ENCODE peak calls at places on chromosomes 4 and X, in four cellular contexts. One of them, this sample, is unnamed.

GRCh38 chr4:51884606-51885005 is 41.7 kb downstream of the DCUN1D4 start:
- DNase-seq in SK-N-SH: no peak
- DNase-seq in K562: no peak
- DNase-seq in GM12878: no peak
- DNase-seq in this sample: no peak

GRCh38 chr4:169416997-169417396 is 146.2 kb upstream of the SH3RF1 start:
- DNase-seq in K562: no peak
- DNase-seq in SK-N-SH: no peak
- DNase-seq in GM12878: no peak
- DNase-seq in this sample: no peak

GRCh38 chrX:112043997-112044396 is 38.6 kb downstream of the TRPC5 start:
- DNase-seq in GM12878: no peak
- DNase-seq in SK-N-SH: peak; percentile 14
- DNase-seq in K562: peak; percentile 5
- DNase-seq in this sample: no peak

GRCh38 chr4:159273126-159273438 is 170.2 kb downstream of the RAPGEF2 start:
- DNase-seq in K562: no peak
- DNase-seq in GM12878: no peak
- DNase-seq in SK-N-SH: peak; percentile 45
- DNase-seq in this sample: no peak

GRCh38 chr4:10677796-10678497 is 6.6 kb downstream of the CLNK start:
- DNase-seq in SK-N-SH: no peak
- DNase-seq in K562: no peak
- DNase-seq in GM12878: no peak
- DNase-seq in this sample: no peak

GRCh38 chr4:159206427-159206871 is 103.6 kb downstream of the RAPGEF2 start:
- DNase-seq in K562: no peak
- DNase-seq in GM12878: peak; percentile 83
- DNase-seq in SK-N-SH: no peak
- DNase-seq in this sample: no peak

GRCh38 chr4:157035471-157035870 is 40.5 kb upstream of the GLRB start:
- DNase-seq in K562: no peak
- DNase-seq in SK-N-SH: no peak
- DNase-seq in GM12878: no peak
- DNase-seq in this sample: no peak

GRCh38 chr4:82017680-82018079 is 356.1 kb downstream of the HNRNPD start:
- DNase-seq in GM12878: no peak
- DNase-seq in K562: peak; percentile 14
- DNase-seq in SK-N-SH: no peak
- DNase-seq in this sample: no peak

GRCh38 chrX:83501003-83501402 is 7.1 kb upstream of the POU3F4 start:
- DNase-seq in SK-N-SH: no peak
- DNase-seq in GM12878: no peak
- DNase-seq in K562: no peak
- DNase-seq in this sample: no peak

GRCh38 chrX:39582091-39582490 is 515.7 kb downstream of the BCOR start:
- DNase-seq in GM12878: no peak
- DNase-seq in SK-N-SH: no peak
- DNase-seq in K562: no peak
- DNase-seq in this sample: no peak

GRCh38 chrX:111829345-111829744 is 46.6 kb upstream of the TRPC5OS start:
- DNase-seq in GM12878: no peak
- DNase-seq in K562: no peak
- DNase-seq in SK-N-SH: no peak
- DNase-seq in this sample: no peak

GRCh38 chrX:136130931-136131843 is 16.1 kb upstream of the FHL1 start:
- DNase-seq in SK-N-SH: no peak
- DNase-seq in GM12878: no peak
- DNase-seq in K562: no peak
- DNase-seq in this sample: no peak

GRCh38 chrX:71107762-71108360 is 1.3 kb upstream of the CXorf65 start:
- DNase-seq in SK-N-SH: no peak
- DNase-seq in K562: no peak
- DNase-seq in GM12878: no peak
- DNase-seq in this sample: no peak

DNA sequence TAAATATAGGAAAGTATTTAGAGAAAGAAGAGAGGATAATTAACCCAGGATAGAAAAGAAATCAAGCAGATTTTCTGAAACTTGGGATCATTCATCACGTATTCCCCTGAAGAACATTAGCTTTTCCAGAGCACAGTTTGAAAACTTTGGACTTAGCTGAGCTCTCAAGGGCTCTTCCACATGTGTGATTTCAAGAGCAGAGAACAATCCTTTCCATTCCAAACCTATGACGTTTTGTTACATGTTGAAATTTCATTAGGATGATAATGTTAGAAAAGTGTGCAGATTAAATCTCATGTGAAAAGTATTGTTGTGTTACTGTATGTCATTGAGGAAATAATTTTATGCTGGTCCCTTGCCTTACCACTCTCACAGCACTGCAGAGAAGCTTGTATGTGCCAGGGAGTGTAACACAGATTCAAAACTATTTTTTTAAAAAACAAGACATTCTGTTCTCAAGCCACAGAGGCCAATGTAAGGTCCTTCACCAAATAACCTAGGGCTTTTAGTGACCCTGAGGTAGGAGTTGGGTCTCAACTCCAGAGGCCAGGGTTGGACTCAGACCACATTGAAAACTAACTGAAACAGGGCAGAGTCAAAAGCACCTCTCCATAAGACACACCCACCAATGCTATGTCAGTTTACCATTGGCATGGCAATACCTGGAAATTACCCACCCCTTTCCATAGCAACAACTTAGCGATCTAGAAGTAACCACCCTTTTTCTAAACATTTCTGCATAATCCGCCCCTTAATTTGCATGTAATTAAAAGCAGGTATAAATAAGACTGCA is 141.3 kb downstream of the ANXA5 start:
- DNase-seq in GM12878: no peak
- DNase-seq in SK-N-SH: no peak
- DNase-seq in K562: no peak
- DNase-seq in this sample: no peak
- TF ChIP-seq USF1 in GM12878: no peak
- TF ChIP-seq USF1 in SK-N-SH: no peak
- TF ChIP-seq USF1 in K562: no peak
- TF ChIP-seq USF1 in this sample: no peak

DNA sequence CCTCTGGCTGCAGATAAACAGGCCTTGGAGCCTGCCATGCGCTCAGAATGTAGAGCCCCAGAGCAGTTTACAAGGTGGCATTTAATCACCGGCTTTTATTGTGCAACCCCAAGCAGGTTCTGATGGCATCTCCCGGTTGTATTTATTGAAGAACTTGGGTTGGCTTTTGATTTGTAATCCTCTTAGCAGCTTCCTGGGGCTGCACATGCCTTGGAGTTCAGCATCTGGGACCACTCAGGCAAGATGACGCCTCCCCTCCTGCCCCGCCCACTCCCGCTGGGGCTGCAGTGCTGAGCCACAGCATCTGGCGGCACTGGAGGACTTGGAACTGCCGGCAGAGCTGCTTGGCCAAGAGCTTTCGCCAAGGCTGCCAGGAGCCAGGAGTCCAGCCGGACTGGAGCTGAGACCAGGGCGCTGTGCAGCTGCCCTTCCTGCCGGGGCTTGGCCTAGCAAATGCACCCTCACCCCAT is 5.3 kb downstream of the HTRA3 start:
- DNase-seq in GM12878: no peak
- DNase-seq in SK-N-SH: peak; percentile 95
- DNase-seq in K562: no peak
- DNase-seq in this sample: no peak
- TF ChIP-seq USF1 in GM12878: no peak
- TF ChIP-seq USF1 in SK-N-SH: no peak
- TF ChIP-seq USF1 in K562: no peak
- TF ChIP-seq USF1 in this sample: no peak

GRCh38 chr4:54961357-54961975 is 163.9 kb downstream of the KDR start:
- DNase-seq in SK-N-SH: peak; percentile 42
- DNase-seq in K562: peak; percentile 39
- DNase-seq in GM12878: no peak
- DNase-seq in this sample: no peak

GRCh38 chr4:54971474-54971950 is 153.9 kb downstream of the KDR start:
- DNase-seq in SK-N-SH: peak; percentile 43
- DNase-seq in K562: peak; percentile 45
- DNase-seq in GM12878: no peak
- DNase-seq in this sample: no peak

GRCh38 chr4:54967289-54967688 is 158.1 kb downstream of the KDR start:
- DNase-seq in SK-N-SH: no peak
- DNase-seq in GM12878: no peak
- DNase-seq in K562: no peak
- DNase-seq in this sample: no peak
- TF ChIP-seq USF1 in SK-N-SH: no peak
- TF ChIP-seq USF1 in GM12878: no peak
- TF ChIP-seq USF1 in K562: no peak
- TF ChIP-seq USF1 in this sample: no peak

GRCh38 chr4:173318648-173319211 is 15.4 kb downstream of the HMGB2 start:
- DNase-seq in SK-N-SH: peak; percentile 18
- DNase-seq in GM12878: no peak
- DNase-seq in K562: no peak
- DNase-seq in this sample: no peak

GRCh38 chr4:173319696-173320095 is 14.5 kb downstream of the HMGB2 start:
- DNase-seq in GM12878: no peak
- DNase-seq in SK-N-SH: no peak
- DNase-seq in K562: no peak
- DNase-seq in this sample: no peak

GRCh38 chr4:173317003-173317402 is 17.2 kb downstream of the HMGB2 start:
- DNase-seq in GM12878: no peak
- DNase-seq in K562: peak; percentile 36
- DNase-seq in SK-N-SH: peak; percentile 17
- DNase-seq in this sample: peak; percentile 52

GRCh38 chr4:173314715-173315114 is 19.4 kb downstream of the HMGB2 start:
- DNase-seq in GM12878: no peak
- DNase-seq in K562: no peak
- DNase-seq in SK-N-SH: no peak
- DNase-seq in this sample: no peak

DNA sequence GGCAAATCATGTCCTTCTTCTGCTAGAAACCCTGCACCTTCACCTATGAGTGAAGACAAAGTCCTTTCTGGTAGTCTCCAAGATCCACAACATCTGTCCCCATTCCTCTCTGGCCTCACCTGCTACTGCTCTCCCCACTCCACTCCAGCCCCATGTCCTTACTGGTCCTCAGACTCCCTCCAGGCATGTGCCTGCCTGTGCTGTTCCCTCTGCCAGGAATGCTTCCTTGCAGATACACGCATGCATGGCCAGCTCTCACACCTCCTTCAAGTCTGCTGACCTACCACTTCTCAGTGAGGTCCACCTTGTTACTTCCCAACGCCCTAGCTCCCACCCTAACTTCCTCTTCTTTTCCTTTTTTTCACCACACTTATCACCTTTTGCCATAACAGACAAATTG is 18.1 kb downstream of the HMGB2 start:
- DNase-seq in K562: no peak
- DNase-seq in GM12878: no peak
- DNase-seq in SK-N-SH: no peak
- DNase-seq in this sample: no peak
- TF ChIP-seq USF1 in K562: no peak
- TF ChIP-seq USF1 in GM12878: no peak
- TF ChIP-seq USF1 in SK-N-SH: no peak
- TF ChIP-seq USF1 in this sample: no peak